ENCODE peak calls at places on chromosomes 2 and 18, in six cellular contexts. L, O, B, N, J and G are unnamed samples.

GRCh38 chr18:80200171-80200931 is 47.0 kb downstream of the PARD6G start:
- DNase-seq in B (no peak), O (no peak), L (no peak), J (no peak), N (no peak), G (no peak)

GRCh38 chr2:241559489-241560180 is 1.1 kb downstream of the BOK start:
- DNase-seq in L (no peak), B (no peak), N (no peak), O (peak; percentile 63), J (no peak), G (no peak)

GRCh38 chr2:149562304-149562703 is 25.3 kb downstream of the MMADHC start:
- DNase-seq in O (peak; percentile 78), L (no peak), N (no peak), J (no peak), B (no peak), G (no peak)

GRCh38 chr2:178870703-178871102 is 63.5 kb upstream of the TTN start:
- DNase-seq in L (no peak), B (no peak), J (no peak), N (no peak), O (no peak), G (no peak)

GRCh38 chr18:2958819-2959298 is 54.1 kb downstream of the LPIN2 start:
- DNase-seq in B (no peak), L (no peak), N (no peak), O (no peak), J (no peak), G (no peak)

GRCh38 chr2:46299365-46300263 is 2.4 kb downstream of the EPAS1 start:
- DNase-seq in B (peak; percentile 51), O (no peak), N (peak; percentile 56), L (no peak), J (peak; percentile 39), G (no peak)

GRCh38 chr2:158692372-158693103 is 102.6 kb upstream of the DAPL1 start:
- DNase-seq in L (no peak), J (no peak), B (no peak), N (no peak), O (no peak), G (no peak)

GRCh38 chr2:240202616-240203015 is 62.2 kb upstream of the OTOS start:
- DNase-seq in O (no peak), B (no peak), L (no peak), J (no peak), N (no peak), G (no peak)

GRCh38 chr18:52439457-52439856 is 99.5 kb downstream of the DCC start:
- DNase-seq in B (no peak), O (no peak), N (no peak), J (no peak), L (no peak), G (no peak)

GRCh38 chr2:189129971-189130370 is 49.6 kb downstream of the COL5A2 start:
- DNase-seq in J (no peak), B (no peak), N (no peak), O (no peak), L (peak; percentile 61), G (no peak)

GRCh38 chr2:115234175-115234574 is 791.7 kb downstream of the DPP10 start:
- DNase-seq in J (no peak), O (no peak), B (no peak), L (no peak), N (no peak), G (no peak)

GRCh38 chr2:224369028-224369632 is 32.8 kb downstream of the FAM124B start:
- DNase-seq in J (peak; percentile 44), B (peak; percentile 50), L (no peak), N (no peak), O (peak; percentile 30), G (no peak)

GRCh38 chr2:102971661-102972060 is 209.8 kb downstream of the TMEM182 start:
- DNase-seq in L (no peak), B (no peak), J (no peak), N (no peak), O (no peak), G (no peak)

GRCh38 chr2:11865820-11866219 is 119.4 kb downstream of the LPIN1 start:
- DNase-seq in L (no peak), O (no peak), N (no peak), B (no peak), J (no peak), G (no peak)

GRCh38 chr2:238554468-238555184 is 127.9 kb downstream of the ASB1 start:
- DNase-seq in N (no peak), J (no peak), O (no peak), L (no peak), B (no peak), G (no peak)

GRCh38 chr2:128037624-128038023 is 9.8 kb upstream of the SAP130 start:
- DNase-seq in N (no peak), L (no peak), B (no peak), J (no peak), O (no peak), G (no peak)

GRCh38 chr2:239883326-239884050 is 141.7 kb downstream of the NDUFA10 start:
- DNase-seq in B (no peak), J (no peak), N (peak; percentile 47), L (no peak), O (no peak), G (no peak)

GRCh38 chr2:167480232-167480985 is 592.1 kb downstream of the XIRP2 start:
- DNase-seq in O (no peak), J (no peak), N (no peak), B (no peak), L (no peak), G (no peak)

GRCh38 chr2:31332521-31332920 is 82.0 kb downstream of the XDH start:
- DNase-seq in O (no peak), J (no peak), B (no peak), N (peak; percentile 38), L (no peak), G (no peak)

GRCh38 chr2:239256297-239256696 is 144.5 kb downstream of the HDAC4 start:
- DNase-seq in B (no peak), N (no peak), L (no peak), O (no peak), J (no peak), G (no peak)

GRCh38 chr2:182887093-182887492 is 20.7 kb upstream of the FRZB start:
- DNase-seq in L (no peak), B (no peak), N (no peak), J (no peak), O (no peak), G (no peak)

GRCh38 chr2:46303233-46303632 is 6.0 kb downstream of the EPAS1 start:
- DNase-seq in B (no peak), J (no peak), L (no peak), O (no peak), N (no peak), G (no peak)

GRCh38 chr2:38116762-38117161 is 40.8 kb upstream of the CYP1B1 start:
- DNase-seq in J (no peak), L (no peak), O (no peak), B (no peak), N (no peak), G (no peak)

GRCh38 chr18:58056847-58057246 is 12.8 kb downstream of the NEDD4L start:
- DNase-seq in J (no peak), L (no peak), B (no peak), O (no peak), N (no peak), G (no peak)

GRCh38 chr2:238138331-238139102 is at the start of gene KLHL30:
- DNase-seq in J (no peak), O (no peak), N (no peak), B (no peak), L (no peak), G (no peak)

GRCh38 chr2:1203772-1204171 is 209.5 kb upstream of the TPO start:
- DNase-seq in J (no peak), L (no peak), N (no peak), O (no peak), B (no peak), G (no peak)

GRCh38 chr18:22257022-22257543 is 87.7 kb downstream of the GATA6 start:
- DNase-seq in J (no peak), O (no peak), L (no peak), N (no peak), B (no peak), G (no peak)

GRCh38 chr2:64767670-64768425 is 114.1 kb upstream of the SERTAD2 start:
- DNase-seq in L (peak; percentile 61), J (peak; percentile 91), N (peak; percentile 88), B (peak; percentile 86), O (peak; percentile 83), G (peak; percentile 84)

GRCh38 chr2:60319031-60319547 is 234.4 kb downstream of the BCL11A start:
- DNase-seq in O (no peak), L (no peak), B (no peak), N (no peak), J (no peak), G (no peak)

GRCh38 chr18:58998421-58999203 is 133.9 kb downstream of the ZNF532 start:
- DNase-seq in B (no peak), O (no peak), J (no peak), L (no peak), N (no peak), G (no peak)

GRCh38 chr2:126932529-126932928 is 33.8 kb downstream of the TEX51 start:
- DNase-seq in J (no peak), O (no peak), B (no peak), L (no peak), N (no peak), G (no peak)

GRCh38 chr2:118403658-118404451 is 315.6 kb downstream of the INSIG2 start:
- DNase-seq in L (no peak), J (no peak), N (no peak), O (no peak), B (no peak), G (no peak)

GRCh38 chr2:45721150-45721549 is 69.7 kb downstream of the PRKCE start:
- DNase-seq in N (no peak), B (no peak), J (no peak), L (no peak), O (no peak), G (no peak)